ENCODE peak calls at places on chromosomes 5 and 9, in four cellular contexts. P is K562, T is HepG2, G is GM12878. J is an unnamed sample.

GRCh38 chr5:141808857-141809256 is 69.4 kb downstream of the PCDH1 start:
- DNase-seq in P (no peak), T (no peak), G (no peak), J (no peak)

GRCh38 chr5:64384761-64385160 is 121.1 kb upstream of the RGS7BP start:
- DNase-seq in P (no peak), T (peak; percentile 12), G (no peak), J (peak; percentile 24)

GRCh38 chr5:119273391-119273839 is 82.4 kb upstream of the TNFAIP8 start:
- DNase-seq in P (no peak), T (no peak), G (no peak), J (no peak)

GRCh38 chr9:32867601-32868204 is 84.4 kb downstream of the TMEM215 start:
- DNase-seq in P (no peak), T (no peak), G (no peak), J (no peak)

GRCh38 chr9:73845954-73846690 is 651.0 kb upstream of the RORB start:
- DNase-seq in P (no peak), T (no peak), G (no peak), J (no peak)

GRCh38 chr5:27308151-27308550 is 269.8 kb upstream of the CDH9 start:
- DNase-seq in P (no peak), T (no peak), G (no peak), J (no peak)

GRCh38 chr9:18071651-18072060 is 402.3 kb upstream of the ADAMTSL1 start:
- DNase-seq in P (no peak), T (no peak), G (no peak), J (no peak)

GRCh38 chr9:128056887-128057723 is 10.0 kb downstream of the NAIF1 start:
- DNase-seq in P (peak; percentile 8), T (peak; percentile 74), G (no peak), J (no peak)

GRCh38 chr5:5271606-5272321 is 131.6 kb downstream of the ADAMTS16 start:
- DNase-seq in P (no peak), T (no peak), G (no peak), J (no peak)

GRCh38 chr9:123893831-123894460 is 36.0 kb downstream of the DENND1A start:
- DNase-seq in P (no peak), T (no peak), G (no peak), J (no peak)

GRCh38 chr5:111857067-111857466 is 100.1 kb upstream of the NREP start:
- DNase-seq in P (no peak), T (no peak), G (no peak), J (no peak)

GRCh38 chr9:119968837-119969707 is 599.8 kb upstream of the BRINP1 start:
- DNase-seq in P (peak; percentile 73), T (peak; percentile 28), G (no peak), J (peak; percentile 88)

GRCh38 chr9:114968710-114969109 is 38.3 kb upstream of the TNFSF8 start:
- DNase-seq in P (no peak), T (no peak), G (no peak), J (no peak)

GRCh38 chr9:81906656-81907055 is 21.6 kb upstream of the SPATA31D4 start:
- DNase-seq in P (no peak), T (no peak), G (no peak), J (no peak)

GRCh38 chr5:179187229-179187678 is 127.1 kb downstream of the ZNF354C start:
- DNase-seq in P (no peak), T (peak; percentile 85), G (no peak), J (peak; percentile 50)

GRCh38 chr9:131366745-131367401 is 27.0 kb upstream of the PRRC2B start:
- DNase-seq in P (peak; percentile 19), T (peak; percentile 64), G (no peak), J (peak; percentile 58)

GRCh38 chr9:83432104-83432627 is 106.0 kb downstream of the FRMD3 start:
- DNase-seq in P (no peak), T (peak; percentile 59), G (no peak), J (peak; percentile 61)

GRCh38 chr5:76952795-76953536 is at the start of gene CRHBP:
- DNase-seq in P (no peak), T (no peak), G (no peak), J (peak; percentile 37)

GRCh38 chr5:157855404-157855994 is 3.4 kb downstream of the CLINT1 start:
- DNase-seq in P (peak; percentile 32), T (peak; percentile 59), G (no peak), J (peak; percentile 62)

GRCh38 chr5:78269088-78269703 is 25.3 kb downstream of the AP3B1 start:
- DNase-seq in P (peak; percentile 15), T (no peak), G (no peak), J (no peak)

GRCh38 chr5:118548761-118549160 is 439.6 kb downstream of the DTWD2 start:
- DNase-seq in P (no peak), T (peak; percentile 10), G (no peak), J (no peak)

GRCh38 chr9:131404581-131404980 is 10.7 kb downstream of the PRRC2B start:
- DNase-seq in P (peak; percentile 20), T (no peak), G (no peak), J (no peak)

GRCh38 chr5:107636555-107636954 is 34.2 kb downstream of the EFNA5 start:
- DNase-seq in P (no peak), T (no peak), G (no peak), J (no peak)

GRCh38 chr5:77874691-77875090 is 98.6 kb upstream of the TBCA start:
- DNase-seq in P (no peak), T (no peak), G (no peak), J (no peak)

GRCh38 chr9:71638627-71639026 is 129.7 kb downstream of the CEMIP2 start:
- DNase-seq in P (no peak), T (no peak), G (no peak), J (no peak)

GRCh38 chr9:89225587-89225986 is 47.0 kb upstream of the SHC3 start:
- DNase-seq in P (no peak), T (no peak), G (no peak), J (no peak)

GRCh38 chr5:143892908-143893307 is 80.9 kb downstream of the HMHB1 start:
- DNase-seq in P (no peak), T (no peak), G (no peak), J (no peak)

GRCh38 chr5:138051441-138052296 is 18.8 kb upstream of the FAM13B start:
- DNase-seq in P (no peak), T (no peak), G (no peak), J (no peak)

GRCh38 chr5:56402273-56403223 is 169.4 kb upstream of the ANKRD55 start:
- DNase-seq in P (no peak), T (no peak), G (no peak), J (no peak)

GRCh38 chr5:39074009-39074886 is at the start of gene RICTOR:
- DNase-seq in P (peak; percentile 95), T (peak; percentile 70), G (peak; percentile 66), J (peak; percentile 86)

GRCh38 chr5:219492-219891 is 1.4 kb downstream of the SDHA start:
- DNase-seq in P (no peak), T (no peak), G (no peak), J (no peak)

GRCh38 chr5:68071731-68072130 is 143.8 kb upstream of the PIK3R1 start:
- DNase-seq in P (no peak), T (no peak), G (no peak), J (no peak)

GRCh38 chr9:90702431-90702830 is 59.8 kb upstream of the DIRAS2 start:
- DNase-seq in P (no peak), T (no peak), G (no peak), J (no peak)

GRCh38 chr9:38389313-38389712 is 3.2 kb upstream of the ALDH1B1 start:
- DNase-seq in P (no peak), T (peak; percentile 21), G (no peak), J (no peak)

GRCh38 chr5:64827703-64828102 is 59.0 kb downstream of the CWC27 start:
- DNase-seq in P (no peak), T (no peak), G (no peak), J (no peak)

GRCh38 chr5:137073192-137073591 is 425.9 kb downstream of the SPOCK1 start:
- DNase-seq in P (no peak), T (no peak), G (no peak), J (no peak)

GRCh38 chr9:136409557-136410455 is 608 bp downstream of the ENTR1 start:
- DNase-seq in P (no peak), T (peak; percentile 30), G (no peak), J (peak; percentile 36)

GRCh38 chr5:133926960-133927615 is 41.3 kb downstream of the C5orf15 start:
- DNase-seq in P (no peak), T (no peak), G (no peak), J (no peak)
- TF ChIP-seq ETV6 in P (no peak), T (no peak), G (no peak), J (no peak)

GRCh38 chr5:10018211-10018610 is 231.5 kb downstream of the ATPSCKMT start:
- DNase-seq in P (no peak), T (no peak), G (no peak), J (no peak)
- TF ChIP-seq ETV6 in P (no peak), T (no peak), G (no peak), J (no peak)

GRCh38 chr9:130363755-130364404 is 80.9 kb upstream of the ASS1 start:
- DNase-seq in P (no peak), T (no peak), G (no peak), J (no peak)
- TF ChIP-seq ETV6 in P (no peak), T (no peak), G (no peak), J (no peak)

DNA sequence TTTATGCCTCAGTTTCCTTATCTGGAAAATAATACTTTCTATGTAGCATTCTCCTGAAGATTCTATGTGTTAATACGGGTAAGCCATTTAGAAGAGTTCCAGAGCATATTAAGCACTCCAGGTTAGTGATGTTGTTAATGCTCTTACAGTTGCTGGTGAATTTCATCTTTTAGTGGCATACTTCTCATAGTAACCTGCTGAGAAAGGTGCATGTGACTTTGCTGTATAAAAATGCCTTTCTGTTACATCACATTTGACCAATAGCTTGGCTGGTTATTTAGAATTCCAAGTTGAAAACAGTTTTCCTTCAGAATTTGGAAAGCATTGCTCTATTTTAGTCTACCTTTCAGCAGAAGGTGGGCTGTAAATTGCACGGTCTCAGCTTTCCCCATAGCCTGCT is 27.2 kb downstream of the GCNT1 start:
- DNase-seq in P (no peak), T (no peak), G (no peak), J (no peak)
- TF ChIP-seq ETV6 in P (no peak), T (no peak), G (no peak), J (no peak)

GRCh38 chr5:124700333-124700732 is 46.1 kb downstream of the ZNF608 start:
- DNase-seq in P (no peak), T (no peak), G (no peak), J (no peak)

GRCh38 chr5:124700930-124701458 is 45.4 kb downstream of the ZNF608 start:
- DNase-seq in P (no peak), T (no peak), G (no peak), J (peak; percentile 26)

GRCh38 chr5:124702442-124703024 is 43.9 kb downstream of the ZNF608 start:
- DNase-seq in P (no peak), T (no peak), G (no peak), J (no peak)

GRCh38 chr5:124703995-124704394 is 42.4 kb downstream of the ZNF608 start:
- DNase-seq in P (no peak), T (no peak), G (no peak), J (no peak)

GRCh38 chr5:124701873-124702272 is 44.6 kb downstream of the ZNF608 start:
- DNase-seq in P (no peak), T (no peak), G (no peak), J (no peak)
- TF ChIP-seq ETV6 in P (no peak), T (no peak), G (no peak), J (no peak)

GRCh38 chr9:78239506-78239905 is 3.6 kb downstream of the CEP78 start:
- DNase-seq in P (no peak), T (peak; percentile 62), G (no peak), J (peak; percentile 23)
- TF ChIP-seq ETV6 in P (no peak), T (no peak), G (no peak), J (no peak)